ENCODE peak calls at places on chromosomes 1 and 21, in eight cellular contexts. B is transverse colon, Y is GM23338, L is ovary, T is PC-9, U is IMR-90, V is fibroblast of lung, C is stomach. K is an unnamed sample.

GRCh38 chr1:36652011-36652410 is 169.3 kb upstream of the CSF3R start:
- DNase-seq in C (no peak), L (no peak), Y (no peak), U (no peak), B (no peak), V (no peak), T (no peak), K (no peak)

GRCh38 chr21:41730399-41730798 is 36.5 kb downstream of the RIPK4 start:
- DNase-seq in U (no peak), V (no peak), C (no peak), T (no peak), L (no peak), Y (no peak), B (no peak), K (peak; percentile 10)

GRCh38 chr1:52603680-52604501 is 1.7 kb downstream of the GPX7 start:
- DNase-seq in V (no peak), U (peak; percentile 16), L (no peak), Y (no peak), T (peak; percentile 42), B (no peak), C (no peak), K (no peak)

GRCh38 chr1:179365342-179366092 is at the start of gene AXDND1:
- DNase-seq in Y (peak; percentile 88), C (peak; percentile 82), U (peak; percentile 80), T (peak; percentile 69), B (peak; percentile 89), L (peak; percentile 86), V (peak; percentile 84), K (peak; percentile 86)

GRCh38 chr1:192477630-192478029 is 97.9 kb upstream of the RGS1 start:
- DNase-seq in Y (peak; percentile 23), L (no peak), B (no peak), U (peak; percentile 63), C (no peak), T (peak; percentile 39), V (peak; percentile 50), K (no peak)

GRCh38 chr1:232300461-232300860 is 329.5 kb downstream of the SIPA1L2 start:
- DNase-seq in B (no peak), C (no peak), L (no peak), Y (no peak), U (no peak), T (no peak), V (no peak), K (no peak)

GRCh38 chr1:166874464-166874863 is 1.6 kb downstream of the TADA1 start:
- DNase-seq in B (no peak), U (no peak), C (no peak), T (no peak), V (no peak), Y (no peak), L (no peak), K (no peak)

GRCh38 chr1:180230416-180230790 is 339 bp downstream of the LHX4 start:
- DNase-seq in B (no peak), C (no peak), L (no peak), Y (peak; percentile 63), U (no peak), V (no peak), T (no peak), K (no peak)

GRCh38 chr1:96281491-96281890 is 440.1 kb upstream of the PTBP2 start:
- DNase-seq in V (peak; percentile 8), L (no peak), Y (no peak), B (no peak), C (no peak), U (no peak), T (no peak), K (no peak)

GRCh38 chr1:233114860-233115259 is 164.4 kb downstream of the NTPCR start:
- DNase-seq in L (no peak), U (no peak), C (no peak), V (no peak), B (no peak), T (no peak), Y (no peak), K (no peak)

GRCh38 chr1:8822383-8823294 is 5.2 kb upstream of the RERE start:
- DNase-seq in U (peak; percentile 89), V (peak; percentile 82), T (peak; percentile 72), L (no peak), C (peak; percentile 24), B (no peak), Y (no peak), K (no peak)

GRCh38 chr1:55195523-55196233 is 19.5 kb downstream of the USP24 start:
- DNase-seq in V (no peak), Y (no peak), T (no peak), C (no peak), L (no peak), B (no peak), U (peak; percentile 69), K (no peak)

GRCh38 chr1:11042995-11043874 is 3.8 kb downstream of the MASP2 start:
- DNase-seq in C (no peak), T (no peak), U (no peak), Y (no peak), L (no peak), B (no peak), V (no peak), K (no peak)

GRCh38 chr21:37915941-37916794 is at the start of gene KCNJ6:
- DNase-seq in C (peak; percentile 35), T (no peak), L (no peak), B (no peak), V (peak; percentile 41), U (peak; percentile 52), Y (peak; percentile 94), K (no peak)

GRCh38 chr1:156805766-156806511 is 10.7 kb downstream of the SH2D2A start:
- DNase-seq in L (peak; percentile 55), B (peak; percentile 31), T (no peak), V (peak; percentile 93), C (no peak), U (peak; percentile 92), Y (no peak), K (no peak)

GRCh38 chr1:224650329-224650728 is 34.2 kb downstream of the CNIH3 start:
- DNase-seq in C (no peak), T (no peak), U (no peak), V (no peak), L (no peak), Y (peak; percentile 11), B (no peak), K (no peak)
- H3K4me3 ChIP-seq in C (no peak overlapping the region), T (no peak overlapping the region), U (no peak overlapping the region), V (no peak overlapping the region), L (no peak overlapping the region), Y (no peak overlapping the region), B (no peak overlapping the region), K (no peak overlapping the region)

GRCh38 chr1:168693872-168694238 is 35.2 kb downstream of the DPT start:
- DNase-seq in Y (no peak), V (peak; percentile 41), B (no peak), U (no peak), C (no peak), T (no peak), L (no peak), K (no peak)
- H3K4me1 ChIP-seq in Y (no peaks in the 10 kb centered on the region), V (no peaks in the 10 kb centered on the region), B (peaks cover 41% of the 10 kb centered on the region), U (no peaks in the 10 kb centered on the region), C (peaks cover 16% of the 10 kb centered on the region), T (no peaks in the 10 kb centered on the region), L (peaks cover 5% of the 10 kb centered on the region), K (no peaks in the 10 kb centered on the region)

GRCh38 chr1:220880367-220880680 is 1.1 kb downstream of the HLX start:
- DNase-seq in Y (no peak), V (no peak), U (no peak), B (no peak), T (no peak), C (no peak), L (no peak), K (no peak)

GRCh38 chr1:220884109-220884980 is 5.1 kb downstream of the HLX start:
- DNase-seq in B (no peak), T (no peak), C (no peak), U (no peak), V (no peak), Y (peak; percentile 79), L (no peak), K (no peak)

GRCh38 chr1:220880726-220881506 is 1.7 kb downstream of the HLX start:
- DNase-seq in U (peak; percentile 87), L (no peak), V (peak; percentile 42), T (no peak), C (peak; percentile 52), Y (peak; percentile 58), B (peak; percentile 75), K (peak; percentile 82)

GRCh38 chr1:220879509-220880366 is 495 bp downstream of the HLX start:
- DNase-seq in V (peak; percentile 56), B (peak; percentile 41), U (peak; percentile 51), L (peak; percentile 55), T (no peak), C (peak; percentile 47), Y (peak; percentile 73), K (no peak)

GRCh38 chr1:220881918-220882891 is 3.0 kb downstream of the HLX start:
- DNase-seq in T (no peak), B (peak; percentile 46), L (no peak), U (peak; percentile 59), Y (peak; percentile 92), V (no peak), C (no peak), K (no peak)
- TF ChIP-seq CTCF in T (no peak), B (no peak), L (no peak), U (peak; percentile 40), Y (peak; percentile 65), V (peak; percentile 48), C (no peak), K (peak; percentile 5)

GRCh38 chr1:15577691-15578090 is 7.2 kb downstream of the AGMAT start:
- DNase-seq in V (no peak), Y (no peak), T (no peak), C (no peak), U (no peak), B (no peak), L (no peak), K (no peak)
- H3K4me3 ChIP-seq in V (no peak overlapping the region), Y (no peak overlapping the region), T (no peak overlapping the region), C (no peak overlapping the region), U (no peak overlapping the region), B (no peak overlapping the region), L (no peak overlapping the region), K (no peak overlapping the region)

DNA sequence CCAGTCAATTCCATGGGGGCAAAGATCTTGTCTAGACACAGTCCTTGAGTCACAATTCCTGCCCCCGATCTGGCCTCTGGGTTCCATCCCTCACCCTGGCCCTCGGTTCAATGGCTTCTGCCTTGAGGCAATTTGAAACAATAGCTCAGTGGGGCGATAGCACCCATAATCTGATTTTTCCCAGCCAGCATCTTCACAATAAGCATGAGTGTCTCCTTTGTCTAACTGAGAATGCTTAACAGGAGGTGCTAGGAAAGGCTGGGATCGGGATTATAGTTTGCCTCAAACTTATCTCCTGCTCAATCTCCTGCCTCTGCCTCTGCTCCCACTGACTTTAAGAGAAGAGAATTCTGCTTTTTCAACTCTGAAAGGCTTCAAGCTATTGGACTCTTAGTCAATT is 293.9 kb upstream of the PROX1 start:
- DNase-seq in U (no peak), B (no peak), Y (no peak), C (no peak), L (no peak), V (no peak), T (no peak), K (no peak)
- H3K4me1 ChIP-seq in U (no peaks in the 10 kb centered on the region), B (peaks cover 33% of the 10 kb centered on the region), Y (no peaks in the 10 kb centered on the region), C (no peaks in the 10 kb centered on the region), L (no peaks in the 10 kb centered on the region), V (no peaks in the 10 kb centered on the region), T (no peaks in the 10 kb centered on the region), K (no peaks in the 10 kb centered on the region)